ENCODE peak calls at places on chromosomes 4 and X, in eight cellular contexts. L, S, E, Y, D, K, W and G are unnamed samples.

GRCh38 chr4:168655182-168655581 is 158.3 kb downstream of the PALLD start:
- DNase-seq in L (no peak), S (no peak), E (no peak), Y (no peak), D (no peak), K (no peak), W (no peak), G (no peak)

GRCh38 chr4:89737888-89738287 is 99.1 kb downstream of the SNCA start:
- DNase-seq in L (no peak), S (no peak), E (no peak), Y (no peak), D (no peak), K (no peak), W (no peak), G (no peak)

GRCh38 chr4:127604949-127605709 is 27.6 kb upstream of the INTU start:
- DNase-seq in L (no peak), S (no peak), E (no peak), Y (no peak), D (no peak), K (no peak), W (no peak), G (no peak)

GRCh38 chr4:83757121-83757621 is 221.3 kb downstream of the GPAT3 start:
- DNase-seq in L (no peak), S (no peak), E (no peak), Y (no peak), D (no peak), K (no peak), W (no peak), G (no peak)

GRCh38 chr4:37023504-37023903 is 221.0 kb upstream of the NWD2 start:
- DNase-seq in L (no peak), S (no peak), E (no peak), Y (no peak), D (no peak), K (no peak), W (no peak), G (no peak)

GRCh38 chrX:41720125-41720780 is 3.7 kb upstream of the GPR82 start:
- DNase-seq in L (peak), S (no peak), E (no peak), Y (peak), D (no peak), K (no peak), W (no peak), G (no peak)

GRCh38 chr4:42150653-42151567 is 1.5 kb downstream of the BEND4 start:
- DNase-seq in L (peak), S (no peak), E (peak), Y (no peak), D (no peak), K (no peak), W (no peak), G (no peak)

GRCh38 chr4:174080361-174080760 is 203.1 kb downstream of the FBXO8 start:
- DNase-seq in L (no peak), S (no peak), E (no peak), Y (no peak), D (no peak), K (no peak), W (no peak), G (no peak)

GRCh38 chr4:81471361-81472248 is at the start of gene RASGEF1B:
- DNase-seq in L (peak), S (peak), E (peak), Y (peak), D (peak), K (peak), W (peak), G (peak)

GRCh38 chr4:79897174-79897573 is 175.9 kb downstream of the ANTXR2 start:
- DNase-seq in L (no peak), S (no peak), E (no peak), Y (no peak), D (no peak), K (no peak), W (no peak), G (no peak)

GRCh38 chr4:2243682-2244380 is 1.9 kb upstream of the HAUS3 start:
- DNase-seq in L (peak), S (no peak), E (peak), Y (no peak), D (peak), K (peak), W (no peak), G (no peak)

GRCh38 chr4:111362891-111363290 is 740.0 kb upstream of the PITX2 start:
- DNase-seq in L (no peak), S (no peak), E (no peak), Y (no peak), D (no peak), K (no peak), W (no peak), G (no peak)

GRCh38 chr4:118557298-118557851 is 127.8 kb upstream of the METTL14 start:
- DNase-seq in L (no peak), S (no peak), E (no peak), Y (no peak), D (no peak), K (no peak), W (no peak), G (no peak)

GRCh38 chr4:177225605-177226004 is 84.1 kb upstream of the NEIL3 start:
- DNase-seq in L (no peak), S (no peak), E (no peak), Y (no peak), D (no peak), K (no peak), W (no peak), G (no peak)

GRCh38 chr4:118740869-118741268 is 55.7 kb downstream of the METTL14 start:
- DNase-seq in L (peak), S (no peak), E (no peak), Y (no peak), D (no peak), K (no peak), W (no peak), G (no peak)

GRCh38 chr4:88054909-88055308 is 47.5 kb downstream of the PKD2 start:
- DNase-seq in L (no peak), S (no peak), E (no peak), Y (no peak), D (no peak), K (no peak), W (no peak), G (no peak)

GRCh38 chrX:18617351-18617750 is 54.6 kb downstream of the RS1 start:
- DNase-seq in L (no peak), S (no peak), E (no peak), Y (no peak), D (no peak), K (no peak), W (no peak), G (no peak)

GRCh38 chr4:20376070-20376469 is 124.4 kb downstream of the SLIT2 start:
- DNase-seq in L (no peak), S (no peak), E (no peak), Y (no peak), D (no peak), K (no peak), W (no peak), G (no peak)